ENCODE peak calls at places on chromosomes 16 and 17, in five cellular contexts. One of them, this sample, is unnamed.

GRCh38 chr17:80938556-80938955 is 53.1 kb upstream of the CHMP6 start:
- DNase-seq in aorta: peak; percentile 40
- DNase-seq in heart right ventricle: no peak
- DNase-seq in cardiac muscle cell: no peak
- DNase-seq in A549: no peak
- DNase-seq in this sample: no peak

GRCh38 chr16:88382491-88383400 is at the start of gene ZNF469:
- DNase-seq in heart right ventricle: no peak
- DNase-seq in A549: peak; percentile 58
- DNase-seq in cardiac muscle cell: peak; percentile 69
- DNase-seq in aorta: peak; percentile 78
- DNase-seq in this sample: no peak

GRCh38 chr17:60665602-60666001 is 12.0 kb upstream of the BCAS3 start:
- DNase-seq in heart right ventricle: no peak
- DNase-seq in aorta: no peak
- DNase-seq in cardiac muscle cell: no peak
- DNase-seq in A549: no peak
- DNase-seq in this sample: no peak

GRCh38 chr17:74599023-74599399 is 6.9 kb upstream of the CD300LD start:
- DNase-seq in aorta: no peak
- DNase-seq in cardiac muscle cell: no peak
- DNase-seq in A549: no peak
- DNase-seq in heart right ventricle: no peak
- DNase-seq in this sample: no peak

GRCh38 chr16:22890976-22891375 is 77.0 kb downstream of the HS3ST2 start:
- DNase-seq in aorta: no peak
- DNase-seq in A549: no peak
- DNase-seq in heart right ventricle: no peak
- DNase-seq in cardiac muscle cell: no peak
- DNase-seq in this sample: no peak

GRCh38 chr17:45336390-45337182 is 19.8 kb upstream of the MAP3K14 start:
- DNase-seq in cardiac muscle cell: no peak
- DNase-seq in A549: no peak
- DNase-seq in heart right ventricle: no peak
- DNase-seq in aorta: no peak
- DNase-seq in this sample: no peak

GRCh38 chr16:75854117-75854516 is 127.8 kb upstream of the CPHXL start:
- DNase-seq in heart right ventricle: no peak
- DNase-seq in aorta: no peak
- DNase-seq in cardiac muscle cell: no peak
- DNase-seq in A549: no peak
- DNase-seq in this sample: no peak

GRCh38 chr16:31181102-31181830 is 1.3 kb downstream of the FUS start:
- DNase-seq in aorta: peak; percentile 82
- DNase-seq in heart right ventricle: peak; percentile 38
- DNase-seq in A549: no peak
- DNase-seq in cardiac muscle cell: no peak
- DNase-seq in this sample: peak; percentile 67

GRCh38 chr16:20830372-20830771 is 24.0 kb downstream of the REXO5 start:
- DNase-seq in A549: no peak
- DNase-seq in aorta: no peak
- DNase-seq in cardiac muscle cell: no peak
- DNase-seq in heart right ventricle: no peak
- DNase-seq in this sample: no peak

GRCh38 chr17:36514856-36515255 is 19.8 kb downstream of the MYO19 start:
- DNase-seq in cardiac muscle cell: no peak
- DNase-seq in A549: no peak
- DNase-seq in heart right ventricle: no peak
- DNase-seq in aorta: no peak
- DNase-seq in this sample: no peak

GRCh38 chr17:63120406-63120805 is 154.4 kb downstream of the TANC2 start:
- DNase-seq in aorta: no peak
- DNase-seq in cardiac muscle cell: no peak
- DNase-seq in A549: no peak
- DNase-seq in heart right ventricle: no peak
- DNase-seq in this sample: no peak

GRCh38 chr16:797120-797420 is 3.5 kb downstream of the GNG13 start:
- DNase-seq in heart right ventricle: no peak
- DNase-seq in cardiac muscle cell: no peak
- DNase-seq in A549: no peak
- DNase-seq in aorta: no peak
- DNase-seq in this sample: no peak

GRCh38 chr17:8477653-8478441 is 42.2 kb downstream of the NDEL1 start:
- DNase-seq in cardiac muscle cell: no peak
- DNase-seq in A549: no peak
- DNase-seq in aorta: no peak
- DNase-seq in heart right ventricle: no peak
- DNase-seq in this sample: no peak

GRCh38 chr17:3917391-3917931 is 1.2 kb upstream of the P2RX1 start:
- DNase-seq in A549: no peak
- DNase-seq in heart right ventricle: peak; percentile 82
- DNase-seq in cardiac muscle cell: peak; percentile 82
- DNase-seq in aorta: peak; percentile 88
- DNase-seq in this sample: no peak

GRCh38 chr17:40564195-40564882 is 933 bp downstream of the CCR7 start:
- DNase-seq in heart right ventricle: no peak
- DNase-seq in A549: no peak
- DNase-seq in cardiac muscle cell: no peak
- DNase-seq in aorta: peak; percentile 69
- DNase-seq in this sample: peak; percentile 7

GRCh38 chr16:75860654-75861053 is 134.4 kb upstream of the CPHXL start:
- DNase-seq in cardiac muscle cell: peak; percentile 78
- DNase-seq in A549: no peak
- DNase-seq in aorta: no peak
- DNase-seq in heart right ventricle: no peak
- DNase-seq in this sample: no peak

GRCh38 chr16:84547539-84548058 is 43.1 kb upstream of the MEAK7 start:
- DNase-seq in A549: no peak
- DNase-seq in aorta: no peak
- DNase-seq in cardiac muscle cell: peak; percentile 81
- DNase-seq in heart right ventricle: no peak
- DNase-seq in this sample: no peak

GRCh38 chr16:3256876-3257465 is 538 bp upstream of the MEFV start:
- DNase-seq in A549: no peak
- DNase-seq in aorta: no peak
- DNase-seq in heart right ventricle: no peak
- DNase-seq in cardiac muscle cell: no peak
- DNase-seq in this sample: no peak

GRCh38 chr16:55563797-55564196 is 2.7 kb upstream of the CAPNS2 start:
- DNase-seq in aorta: no peak
- DNase-seq in cardiac muscle cell: no peak
- DNase-seq in A549: no peak
- DNase-seq in heart right ventricle: no peak
- DNase-seq in this sample: no peak

GRCh38 chr16:29912087-29912486 is 11.8 kb downstream of the ASPHD1 start:
- DNase-seq in heart right ventricle: no peak
- DNase-seq in cardiac muscle cell: no peak
- DNase-seq in aorta: peak; percentile 66
- DNase-seq in A549: no peak
- DNase-seq in this sample: peak; percentile 31

GRCh38 chr17:15247891-15248529 is 17.1 kb downstream of the PMP22 start:
- DNase-seq in aorta: no peak
- DNase-seq in heart right ventricle: no peak
- DNase-seq in cardiac muscle cell: peak; percentile 32
- DNase-seq in A549: peak; percentile 47
- DNase-seq in this sample: no peak

GRCh38 chr16:77836801-77837200 is 48.4 kb downstream of the VAT1L start:
- DNase-seq in cardiac muscle cell: no peak
- DNase-seq in A549: no peak
- DNase-seq in heart right ventricle: no peak
- DNase-seq in aorta: no peak
- DNase-seq in this sample: no peak

GRCh38 chr16:77838597-77839255 is 50.4 kb downstream of the VAT1L start:
- DNase-seq in aorta: no peak
- DNase-seq in heart right ventricle: no peak
- DNase-seq in cardiac muscle cell: no peak
- DNase-seq in A549: no peak
- DNase-seq in this sample: no peak

GRCh38 chr16:77833906-77834599 is 45.7 kb downstream of the VAT1L start:
- DNase-seq in aorta: no peak
- DNase-seq in heart right ventricle: no peak
- DNase-seq in cardiac muscle cell: no peak
- DNase-seq in A549: no peak
- DNase-seq in this sample: no peak

GRCh38 chr16:77835111-77835510 is 46.7 kb downstream of the VAT1L start:
- DNase-seq in A549: no peak
- DNase-seq in aorta: no peak
- DNase-seq in heart right ventricle: no peak
- DNase-seq in cardiac muscle cell: no peak
- DNase-seq in this sample: no peak

DNA sequence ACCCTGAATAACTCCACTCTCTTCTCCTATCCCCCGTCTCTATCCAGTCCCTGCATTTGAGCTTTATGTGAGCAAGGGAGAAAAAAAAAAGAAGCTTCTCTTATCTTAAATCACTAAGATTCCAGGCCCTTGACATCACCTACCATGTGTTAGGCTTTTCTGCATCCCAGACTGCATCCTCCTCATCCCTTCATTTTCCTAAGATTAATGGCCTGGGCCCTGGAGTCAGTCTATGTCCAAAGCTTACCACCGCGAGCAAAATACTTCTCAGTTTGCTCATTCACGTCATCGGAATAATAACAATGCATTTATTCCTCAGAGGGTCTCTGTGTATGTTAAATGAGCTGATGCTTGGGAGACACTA is 46.2 kb downstream of the VAT1L start:
- DNase-seq in A549: no peak
- DNase-seq in cardiac muscle cell: no peak
- DNase-seq in heart right ventricle: no peak
- DNase-seq in aorta: no peak
- DNase-seq in this sample: no peak
- H3K27ac ChIP-seq in A549: no peak overlapping the region
- H3K27ac ChIP-seq in cardiac muscle cell: no peak overlapping the region
- H3K27ac ChIP-seq in heart right ventricle: no peak overlapping the region
- H3K27ac ChIP-seq in aorta: no peak overlapping the region
- H3K27ac ChIP-seq in this sample: no peak overlapping the region

GRCh38 chr16:50683689-50684374 is 2.7 kb upstream of the SNX20 start:
- DNase-seq in cardiac muscle cell: no peak
- DNase-seq in aorta: peak; percentile 66
- DNase-seq in A549: no peak
- DNase-seq in heart right ventricle: no peak
- DNase-seq in this sample: peak; percentile 40
- H3K4me3 ChIP-seq in cardiac muscle cell: no peak overlapping the region
- H3K4me3 ChIP-seq in aorta: no peak overlapping the region
- H3K4me3 ChIP-seq in A549: no peak overlapping the region
- H3K4me3 ChIP-seq in heart right ventricle: no peak overlapping the region
- H3K4me3 ChIP-seq in this sample: no peak overlapping the region

GRCh38 chr17:57867126-57867525 is 17.3 kb upstream of the MRPS23 start:
- DNase-seq in aorta: peak; percentile 67
- DNase-seq in heart right ventricle: no peak
- DNase-seq in A549: no peak
- DNase-seq in cardiac muscle cell: no peak
- DNase-seq in this sample: no peak
- H3K27ac ChIP-seq in aorta: no peak overlapping the region
- H3K27ac ChIP-seq in heart right ventricle: no peak overlapping the region
- H3K27ac ChIP-seq in A549: peak overlapping the region; percentile 92
- H3K27ac ChIP-seq in cardiac muscle cell: no peak overlapping the region
- H3K27ac ChIP-seq in this sample: peak overlapping the region; percentile 87

GRCh38 chr16:56632160-56632847 is at the start of gene MT1M:
- DNase-seq in heart right ventricle: peak; percentile 78
- DNase-seq in cardiac muscle cell: peak; percentile 28
- DNase-seq in aorta: peak; percentile 92
- DNase-seq in A549: no peak
- DNase-seq in this sample: peak; percentile 72
- H3K4me3 ChIP-seq in heart right ventricle: peak within 1 kb of the TSS; percentile 41
- H3K4me3 ChIP-seq in cardiac muscle cell: peak within 1 kb of the TSS; percentile 20
- H3K4me3 ChIP-seq in aorta: peak within 1 kb of the TSS; percentile 49
- H3K4me3 ChIP-seq in A549: no peak within 1 kb of the TSS
- H3K4me3 ChIP-seq in this sample: peak within 1 kb of the TSS; percentile 59

This sample was measured in pancreas.